ENCODE peak calls at places on chromosomes 16 and 17, in five cellular contexts. X is H1, I is K562, A is HCT116, R is SK-N-SH. C is an unnamed sample.

GRCh38 chr17:2723997-2724782 is 12.6 kb upstream of the CLUH start:
- DNase-seq in X (peak), I (peak), A (no peak), R (peak), C (no peak)

GRCh38 chr16:66801320-66802105 is at the start of gene TERB1:
- DNase-seq in X (no peak), I (no peak), A (no peak), R (peak), C (no peak)

GRCh38 chr16:87228363-87228762 is 88.8 kb downstream of the C16orf95 start:
- DNase-seq in X (no peak), I (no peak), A (no peak), R (no peak), C (no peak)

GRCh38 chr17:2250140-2251095 is 53.2 kb downstream of the SMG6 start:
- DNase-seq in X (no peak), I (no peak), A (no peak), R (no peak), C (no peak)

GRCh38 chr16:51434567-51435198 is 283.6 kb upstream of the SALL1 start:
- DNase-seq in X (no peak), I (no peak), A (no peak), R (no peak), C (no peak)

GRCh38 chr16:28304214-28304613 is 11.9 kb downstream of the SBK1 start:
- DNase-seq in X (no peak), I (peak), A (no peak), R (no peak), C (peak)

GRCh38 chr16:47081113-47081512 is 62.6 kb downstream of the NETO2 start:
- DNase-seq in X (no peak), I (no peak), A (no peak), R (no peak), C (no peak)

GRCh38 chr17:74369221-74369620 is 1.9 kb downstream of the GPR142 start:
- DNase-seq in X (no peak), I (no peak), A (no peak), R (no peak), C (peak)

GRCh38 chr17:19313746-19314651 is 48.5 kb downstream of the B9D1 start:
- DNase-seq in X (no peak), I (no peak), A (no peak), R (no peak), C (no peak)

GRCh38 chr16:3934491-3935185 is 54.1 kb upstream of the CREBBP start:
- DNase-seq in X (no peak), I (no peak), A (no peak), R (no peak), C (no peak)

GRCh38 chr17:75077072-75077489 is 10.7 kb upstream of the SLC16A5 start:
- DNase-seq in X (no peak), I (no peak), A (no peak), R (no peak), C (no peak)

GRCh38 chr17:75039238-75039637 is 7.5 kb downstream of the ATP5PD start:
- DNase-seq in X (no peak), I (no peak), A (no peak), R (no peak), C (no peak)

GRCh38 chr17:34760931-34761500 is 181.6 kb downstream of the TMEM132E start:
- DNase-seq in X (no peak), I (no peak), A (no peak), R (no peak), C (no peak)

GRCh38 chr16:3578610-3579551 is 1.7 kb upstream of the NLRC3 start:
- DNase-seq in X (no peak), I (peak), A (no peak), R (no peak), C (no peak)

GRCh38 chr16:78770353-78771091 is 671.1 kb downstream of the WWOX start:
- DNase-seq in X (peak), I (peak), A (no peak), R (peak), C (peak)

GRCh38 chr16:12271006-12271405 is 294.5 kb downstream of the SNX29 start:
- DNase-seq in X (peak), I (peak), A (peak), R (no peak), C (no peak)

GRCh38 chr17:76493505-76494167 is 7.6 kb downstream of the RHBDF2 start:
- DNase-seq in X (no peak), I (no peak), A (no peak), R (no peak), C (no peak)

GRCh38 chr17:41769346-41769862 is 17.1 kb downstream of the JUP start:
- DNase-seq in X (no peak), I (no peak), A (no peak), R (no peak), C (no peak)

GRCh38 chr17:66493283-66494019 is 191.0 kb downstream of the PRKCA start:
- DNase-seq in X (no peak), I (no peak), A (no peak), R (no peak), C (no peak)

GRCh38 chr16:10225653-10226052 is 43.4 kb upstream of the GRIN2A start:
- DNase-seq in X (no peak), I (no peak), A (no peak), R (no peak), C (no peak)

GRCh38 chr16:75377971-75378386 is 55.3 kb downstream of the CFDP1 start:
- DNase-seq in X (no peak), I (no peak), A (no peak), R (no peak), C (no peak)

GRCh38 chr16:65196696-65197095 is 74.8 kb upstream of the CDH11 start:
- DNase-seq in X (no peak), I (no peak), A (no peak), R (no peak), C (no peak)

GRCh38 chr16:56332464-56333079 is 92.8 kb downstream of the AMFR start:
- DNase-seq in X (no peak), I (peak), A (peak), R (peak), C (peak)

GRCh38 chr17:22503322-22503899 is 811.1 kb downstream of the KCNJ18 start:
- DNase-seq in X (no peak), I (no peak), A (no peak), R (no peak), C (no peak)

GRCh38 chr17:61454095-61454931 is 2.1 kb downstream of the TBX4 start:
- DNase-seq in X (no peak), I (no peak), A (no peak), R (no peak), C (no peak)

GRCh38 chr17:56083475-56083874 is 69.8 kb upstream of the ANKFN1 start:
- DNase-seq in X (no peak), I (no peak), A (no peak), R (no peak), C (no peak)

GRCh38 chr17:76405967-76406647 is 21.7 kb downstream of the SPHK1 start:
- DNase-seq in X (no peak), I (peak), A (no peak), R (peak), C (no peak)

GRCh38 chr17:75877752-75878173 is 618 bp downstream of the TRIM47 start:
- DNase-seq in X (no peak), I (peak), A (no peak), R (peak), C (peak)

GRCh38 chr17:29565643-29566472 is 979 bp downstream of the ABHD15 start:
- DNase-seq in X (no peak), I (no peak), A (peak), R (peak), C (peak)

GRCh38 chr17:66717680-66718079 is 117.2 kb upstream of the CACNG5 start:
- DNase-seq in X (no peak), I (no peak), A (no peak), R (no peak), C (peak)

GRCh38 chr17:9254841-9255240 is 233.5 kb downstream of the NTN1 start:
- DNase-seq in X (no peak), I (no peak), A (no peak), R (no peak), C (no peak)

GRCh38 chr16:14364386-14365199 is 265.5 kb downstream of the PARN start:
- DNase-seq in X (no peak), I (peak), A (peak), R (no peak), C (peak)

GRCh38 chr17:13351046-13351445 is 250.7 kb downstream of the HS3ST3A1 start:
- DNase-seq in X (no peak), I (no peak), A (no peak), R (no peak), C (no peak)

GRCh38 chr17:59892251-59892848 is 393 bp downstream of the TUBD1 start:
- DNase-seq in X (no peak), I (peak), A (no peak), R (no peak), C (no peak)

GRCh38 chr17:60630352-60630751 is 30.4 kb downstream of the PPM1D start:
- DNase-seq in X (no peak), I (no peak), A (no peak), R (no peak), C (no peak)

DNA sequence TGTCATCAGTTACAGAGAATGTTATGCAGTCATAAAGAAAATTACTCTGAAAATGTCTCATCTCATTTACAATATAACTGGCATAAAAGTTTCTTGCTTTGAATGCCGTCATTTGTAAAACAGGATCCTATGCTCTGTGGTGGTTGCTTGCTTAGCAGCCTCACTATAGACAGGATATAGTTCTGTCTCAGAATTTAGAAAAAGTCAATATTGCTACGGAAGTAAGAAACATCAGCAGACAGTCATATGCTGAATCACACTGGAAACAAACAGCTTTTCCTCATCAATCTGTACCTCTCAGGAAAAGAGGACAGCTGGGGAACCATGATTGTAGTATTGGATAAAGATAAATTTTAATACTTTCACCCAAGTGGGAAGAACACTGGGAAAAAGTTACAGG is 105.5 kb downstream of the MYO1D start:
- DNase-seq in X (no peak), I (no peak), A (no peak), R (no peak), C (no peak)
- TF ChIP-seq JUND in X (no peak), I (no peak), A (no peak), R (no peak), C (no peak)

GRCh38 chr16:84611041-84611440 is 6.8 kb downstream of the COTL1 start:
- DNase-seq in X (no peak), I (no peak), A (no peak), R (peak), C (no peak)
- TF ChIP-seq JUND in X (no peak), I (no peak), A (no peak), R (no peak), C (no peak)

DNA sequence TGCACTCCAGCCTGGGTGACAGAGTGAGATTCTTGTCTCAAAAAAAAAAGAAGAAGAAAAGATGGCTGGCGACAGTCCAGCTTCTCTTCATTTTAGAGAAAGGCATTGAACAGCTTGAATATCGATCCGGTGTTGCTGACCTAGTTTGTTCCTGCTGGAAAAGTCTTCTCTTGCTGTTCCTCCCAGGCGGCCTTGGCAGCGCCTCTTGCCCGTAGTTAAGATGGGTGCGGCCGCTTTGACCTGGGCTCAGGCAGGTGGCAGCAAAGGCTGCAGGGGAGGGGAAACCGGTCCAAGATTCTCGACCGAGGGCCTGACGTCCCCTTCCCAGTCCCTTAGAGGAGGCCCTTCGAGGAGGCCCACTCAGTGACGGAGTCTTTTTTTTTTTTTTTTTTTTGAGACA is 3.8 kb upstream of the ZNF764 start:
- DNase-seq in X (no peak), I (no peak), A (no peak), R (no peak), C (peak)
- TF ChIP-seq JUND in X (no peak), I (no peak), A (no peak), R (no peak), C (no peak)

DNA sequence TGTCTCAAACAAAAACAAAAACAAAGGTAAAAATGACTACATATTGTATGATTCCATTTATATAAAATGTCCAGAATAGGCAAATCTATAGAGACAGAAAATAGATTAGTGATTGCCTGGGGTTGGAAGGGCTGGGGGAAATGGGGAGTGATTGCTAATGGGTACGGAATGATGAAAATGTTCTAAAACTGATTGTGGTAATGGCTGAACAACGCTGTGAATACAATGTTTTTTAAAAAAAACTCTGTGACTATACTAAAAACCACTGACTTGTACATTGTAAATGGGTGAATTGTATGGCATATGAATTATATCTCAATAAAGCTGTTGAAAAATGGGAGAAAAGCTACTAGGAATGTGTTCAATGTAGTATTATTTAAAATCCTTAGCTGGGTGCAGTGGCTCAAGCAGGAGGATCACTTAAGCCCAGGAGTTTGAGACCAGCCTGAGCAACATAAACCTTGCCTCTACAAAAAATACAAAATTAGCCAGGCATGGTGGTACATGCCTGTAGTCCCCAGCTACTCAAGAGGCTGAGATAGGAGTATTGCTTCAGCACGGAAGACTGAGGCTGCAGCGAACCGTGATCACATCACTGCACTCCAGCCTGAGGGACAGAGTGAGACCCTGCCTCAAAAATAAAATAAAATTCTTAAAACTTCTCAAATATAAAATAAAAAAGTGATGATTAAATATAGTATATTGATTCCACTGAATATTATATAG is 47.9 kb downstream of the TOM1L2 start:
- DNase-seq in X (no peak), I (no peak), A (no peak), R (no peak), C (no peak)
- TF ChIP-seq JUND in X (no peak), I (no peak), A (no peak), R (no peak), C (no peak)

GRCh38 chr17:68239967-68240366 is 7.9 kb upstream of the AMZ2 start:
- DNase-seq in X (no peak), I (no peak), A (no peak), R (no peak), C (no peak)

GRCh38 chr17:68238894-68239293 is 8.9 kb upstream of the AMZ2 start:
- DNase-seq in X (no peak), I (no peak), A (no peak), R (no peak), C (no peak)

GRCh38 chr17:68238488-68238887 is 9.4 kb upstream of the AMZ2 start:
- DNase-seq in X (no peak), I (no peak), A (no peak), R (no peak), C (no peak)
- TF ChIP-seq JUND in X (no peak), I (no peak), A (no peak), R (no peak), C (no peak)

DNA sequence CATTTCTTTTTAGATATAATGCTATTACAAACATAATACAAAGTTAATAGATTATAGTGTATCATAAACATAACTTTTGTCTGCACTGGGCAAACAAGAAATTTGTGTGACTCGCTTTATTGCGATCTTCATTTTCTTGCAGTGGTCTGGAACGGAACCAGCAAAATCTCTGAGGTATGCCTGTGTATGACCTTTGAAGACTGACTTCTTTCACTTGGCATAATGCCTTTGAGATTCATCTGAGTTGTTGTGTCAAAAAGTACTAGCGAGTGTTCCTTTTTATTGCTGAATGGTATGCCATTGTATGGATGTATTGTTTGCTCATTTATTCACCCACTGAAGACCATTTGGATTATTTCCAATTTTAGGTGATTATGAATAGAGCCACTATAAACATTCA is 69.2 kb downstream of the TANC2 start:
- DNase-seq in X (no peak), I (no peak), A (peak), R (no peak), C (no peak)
- TF ChIP-seq JUND in X (no peak), I (no peak), A (peak), R (no peak), C (no peak)

GRCh38 chr17:80951121-80952090 is 40.2 kb upstream of the CHMP6 start:
- DNase-seq in X (no peak), I (no peak), A (no peak), R (no peak), C (no peak)
- TF ChIP-seq JUND in X (no peak), I (no peak), A (no peak), R (no peak), C (no peak)